ENCODE peak calls at places on chromosomes 16 and 17, in eight cellular contexts. T is HFFc6; H is nephron progenitor cell; Q is glutamatergic neuron; Y is astrocyte; E is CD8-positive, alpha-beta T cell; V is WERI-Rb-1; U is epithelial cell of esophagus. D is an unnamed sample.

GRCh38 chr17:9321862-9322261 is 253.8 kb downstream of the STX8 start:
- DNase-seq in V (no peak), E (no peak), H (no peak), Q (no peak), Y (no peak), T (no peak), U (no peak), D (no peak)

GRCh38 chr17:50173335-50173941 is 7.6 kb downstream of the SGCA start:
- DNase-seq in Y (peak), H (no peak), Q (no peak), E (no peak), U (peak), V (no peak), T (peak), D (no peak)

GRCh38 chr16:66511615-66512500 is 38.1 kb downstream of the TK2 start:
- DNase-seq in T (peak), Y (peak), U (peak), E (no peak), Q (peak), V (peak), H (no peak), D (no peak)

GRCh38 chr16:60013076-60013475 is 1279.0 kb upstream of the GOT2 start:
- DNase-seq in H (no peak), E (no peak), Y (no peak), Q (no peak), V (no peak), T (no peak), U (no peak), D (no peak)

GRCh38 chr16:85649411-85649977 is 36.4 kb downstream of the GSE1 start:
- DNase-seq in E (no peak), H (no peak), U (no peak), V (no peak), T (no peak), Y (no peak), Q (no peak), D (no peak)

GRCh38 chr17:21360048-21360447 is 16.1 kb upstream of the KCNJ12 start:
- DNase-seq in Y (no peak), Q (no peak), U (no peak), H (no peak), E (no peak), T (no peak), V (no peak), D (no peak)

GRCh38 chr17:69411766-69412165 is 2.7 kb upstream of the MAP2K6 start:
- DNase-seq in U (no peak), V (no peak), T (no peak), E (no peak), H (no peak), Y (no peak), Q (no peak), D (no peak)

GRCh38 chr16:81545470-81546175 is 101.0 kb downstream of the CMIP start:
- DNase-seq in H (no peak), T (no peak), V (no peak), Q (no peak), E (no peak), Y (no peak), U (peak), D (no peak)

GRCh38 chr16:50438041-50438437 is 69.3 kb upstream of the BRD7 start:
- DNase-seq in U (no peak), T (peak), V (no peak), Q (no peak), H (no peak), E (no peak), Y (no peak), D (no peak)

GRCh38 chr16:13036600-13036999 is 135.2 kb downstream of the SHISA9 start:
- DNase-seq in U (peak), H (peak), T (no peak), Q (no peak), E (peak), Y (peak), V (no peak), D (peak)

GRCh38 chr16:30934827-30935557 is 11.6 kb downstream of the FBXL19 start:
- DNase-seq in Y (no peak), Q (peak), V (peak), E (no peak), H (peak), T (peak), U (peak), D (no peak)

GRCh38 chr16:27708651-27709050 is 158.7 kb downstream of the KATNIP start:
- DNase-seq in H (no peak), Q (no peak), V (no peak), Y (no peak), T (no peak), U (no peak), E (no peak), D (no peak)

GRCh38 chr17:33981713-33982601 is 273.1 kb upstream of the CCL2 start:
- DNase-seq in Y (no peak), U (no peak), H (peak), V (no peak), T (no peak), E (no peak), Q (no peak), D (no peak)

GRCh38 chr17:72123496-72123963 is 2.7 kb downstream of the SOX9 start:
- DNase-seq in E (no peak), T (no peak), H (no peak), U (no peak), Q (peak), V (no peak), Y (no peak), D (no peak)

GRCh38 chr16:70158261-70158939 is 15.2 kb upstream of the CLEC18C start:
- DNase-seq in E (no peak), V (peak), T (no peak), Q (no peak), U (no peak), H (no peak), Y (no peak), D (no peak)

GRCh38 chr16:51119576-51120288 is 31.3 kb downstream of the SALL1 start:
- DNase-seq in T (no peak), V (peak), H (no peak), Q (no peak), E (no peak), Y (no peak), U (no peak), D (no peak)

GRCh38 chr17:50638851-50639767 is 4.4 kb downstream of the ABCC3 start:
- DNase-seq in T (peak), U (peak), H (no peak), E (no peak), Y (peak), Q (no peak), V (no peak), D (peak)

GRCh38 chr17:83041305-83041704 is 38.1 kb upstream of the METRNL start:
- DNase-seq in E (no peak), V (no peak), U (no peak), T (no peak), H (no peak), Y (peak), Q (no peak), D (no peak)

GRCh38 chr17:67421869-67422273 is 44.8 kb downstream of the PITPNC1 start:
- DNase-seq in Y (peak), T (peak), U (peak), Q (no peak), V (no peak), H (no peak), E (no peak), D (peak)

GRCh38 chr16:75044800-75045361 is 46.1 kb downstream of the ZNRF1 start:
- DNase-seq in Y (peak), H (no peak), U (peak), T (peak), V (no peak), E (no peak), Q (no peak), D (peak)

GRCh38 chr16:69870761-69871160 is 80.4 kb upstream of the CLEC18A start:
- DNase-seq in U (peak), T (no peak), V (no peak), Q (no peak), Y (no peak), H (no peak), E (no peak), D (no peak)

GRCh38 chr16:19573997-19574396 is 18.5 kb downstream of the VPS35L start:
- DNase-seq in H (no peak), V (no peak), Q (no peak), T (no peak), U (no peak), Y (no peak), E (no peak), D (no peak)

GRCh38 chr16:4886151-4886550 is 38.9 kb downstream of the UBN1 start:
- DNase-seq in V (no peak), T (no peak), Q (no peak), U (no peak), H (no peak), E (no peak), Y (no peak), D (no peak)

GRCh38 chr17:22265807-22266206 is 573.5 kb downstream of the KCNJ18 start:
- DNase-seq in Y (no peak), U (no peak), E (no peak), V (no peak), Q (no peak), T (no peak), H (no peak), D (no peak)

GRCh38 chr16:80116711-80117110 is 424.1 kb upstream of the DYNLRB2 start:
- DNase-seq in Y (no peak), U (peak), V (no peak), Q (no peak), E (no peak), H (no peak), T (no peak), D (no peak)

GRCh38 chr16:89114159-89114981 is 20.7 kb downstream of the ACSF3 start:
- DNase-seq in H (no peak), E (no peak), T (peak), Q (peak), V (no peak), Y (peak), U (peak), D (no peak)

GRCh38 chr16:81553814-81554675 is 109.4 kb downstream of the CMIP start:
- DNase-seq in E (no peak), Y (no peak), Q (no peak), T (no peak), H (no peak), V (no peak), U (no peak), D (no peak)

GRCh38 chr16:67158637-67159600 is 790 bp downstream of the TRADD start:
- DNase-seq in T (no peak), U (peak), H (no peak), V (no peak), Y (no peak), Q (no peak), E (peak), D (no peak)

GRCh38 chr16:11586375-11586855 is 304 bp downstream of the LITAF start:
- DNase-seq in U (no peak), V (no peak), Y (no peak), Q (no peak), H (no peak), E (no peak), T (no peak), D (no peak)

GRCh38 chr16:86590501-86591144 is 12.3 kb downstream of the FOXL1 start:
- DNase-seq in V (no peak), Y (peak), H (no peak), T (peak), Q (no peak), U (peak), E (no peak), D (no peak)

GRCh38 chr17:40695874-40696472 is 7.6 kb downstream of the KRT24 start:
- DNase-seq in U (no peak), Q (no peak), E (no peak), H (no peak), Y (no peak), V (no peak), T (no peak), D (no peak)

GRCh38 chr17:16464641-16465312 is 27.2 kb downstream of the LRRC75A start:
- DNase-seq in Q (no peak), T (no peak), Y (no peak), V (no peak), U (no peak), E (no peak), H (no peak), D (no peak)

GRCh38 chr16:55836158-55836611 is 3.3 kb upstream of the CES1 start:
- DNase-seq in U (no peak), V (no peak), Y (no peak), H (no peak), E (no peak), Q (no peak), T (no peak), D (no peak)

GRCh38 chr17:1604831-1605528 is 23.7 kb downstream of the SLC43A2 start:
- DNase-seq in Q (peak), U (no peak), T (no peak), V (no peak), E (no peak), H (peak), Y (no peak), D (no peak)

GRCh38 chr16:46620265-46621005 is 744 bp downstream of the SHCBP1 start:
- DNase-seq in Q (no peak), Y (no peak), V (no peak), T (peak), H (no peak), U (peak), E (no peak), D (no peak)

GRCh38 chr16:83366228-83366627 is 441.6 kb upstream of the HSBP1 start:
- DNase-seq in T (no peak), H (no peak), Q (no peak), Y (peak), U (no peak), V (no peak), E (no peak), D (no peak)

GRCh38 chr16:79892278-79892677 is 291.7 kb upstream of the MAF start:
- DNase-seq in U (no peak), E (no peak), T (no peak), H (no peak), V (no peak), Y (no peak), Q (no peak), D (no peak)

GRCh38 chr17:21376585-21376834 is 353 bp downstream of the KCNJ12 start:
- DNase-seq in V (no peak), Q (no peak), H (peak), Y (no peak), U (no peak), E (no peak), T (no peak), D (no peak)

GRCh38 chr16:20681821-20682736 is 15.4 kb downstream of the ACSM1 start:
- DNase-seq in Q (no peak), Y (no peak), U (no peak), H (no peak), V (no peak), T (no peak), E (no peak), D (no peak)

GRCh38 chr16:87874639-87875472 is 5.5 kb upstream of the SLC7A5 start:
- DNase-seq in Q (no peak), Y (no peak), T (no peak), V (no peak), H (no peak), U (no peak), E (no peak), D (no peak)

GRCh38 chr16:87878704-87879103 is 9.4 kb upstream of the SLC7A5 start:
- DNase-seq in Q (no peak), H (no peak), V (no peak), U (no peak), E (no peak), Y (no peak), T (no peak), D (no peak)

GRCh38 chr16:87881327-87882200 is 12.3 kb upstream of the SLC7A5 start:
- DNase-seq in T (no peak), U (no peak), E (no peak), Y (no peak), V (no peak), H (no peak), Q (no peak), D (no peak)

GRCh38 chr16:87880117-87880696 is 10.9 kb upstream of the SLC7A5 start:
- DNase-seq in U (no peak), V (no peak), Q (no peak), T (no peak), H (no peak), E (no peak), Y (no peak), D (no peak)

GRCh38 chr16:87877942-87878507 is 8.7 kb upstream of the SLC7A5 start:
- DNase-seq in Y (no peak), E (no peak), H (no peak), Q (no peak), U (no peak), V (no peak), T (no peak), D (no peak)
- TF ChIP-seq CTCF in Y (no peak), E (no peak), H (no peak), Q (no peak), U (peak), V (peak), T (peak), D (no peak)

GRCh38 chr17:64212122-64212521 is 50.9 kb downstream of the TEX2 start:
- DNase-seq in T (peak), V (no peak), H (no peak), Y (peak), E (no peak), Q (no peak), U (no peak), D (no peak)
- TF ChIP-seq CTCF in T (no peak), V (no peak), H (no peak), Y (no peak), E (no peak), Q (no peak), U (no peak), D (no peak)

DNA sequence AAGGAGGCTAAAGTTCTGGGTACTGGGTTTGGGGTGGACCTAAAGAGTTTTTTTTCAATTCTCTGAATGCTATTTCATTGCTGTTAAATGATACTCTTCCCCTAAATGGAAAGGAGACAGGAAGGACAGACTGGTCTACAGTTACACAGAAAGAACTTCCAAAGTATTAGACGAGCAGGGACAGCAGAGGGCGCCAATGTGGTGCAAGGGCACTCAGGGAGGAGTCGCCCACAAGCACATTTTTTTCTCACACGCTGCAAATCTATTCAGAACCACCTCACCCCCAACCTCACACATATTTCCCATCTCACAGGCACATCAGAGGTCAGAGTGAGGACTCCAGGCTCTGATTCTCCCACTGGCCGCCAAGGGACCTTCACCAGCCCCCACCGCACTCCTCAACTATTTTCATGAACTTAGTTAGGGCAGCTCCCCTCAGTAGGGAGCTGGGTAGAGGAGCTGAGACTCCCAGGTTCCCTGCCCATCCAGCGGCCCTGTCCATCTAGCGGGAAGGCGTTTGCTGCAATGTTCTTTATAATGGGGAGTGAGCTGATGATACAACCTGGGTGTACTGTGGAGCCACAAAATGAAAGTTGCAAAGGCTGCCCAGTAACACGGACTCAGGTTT is 6.8 kb upstream of the CA4 start:
- DNase-seq in U (peak), Y (peak), Q (peak), V (peak), T (peak), H (peak), E (peak), D (peak)
- TF ChIP-seq CTCF in U (peak), Y (peak), Q (peak), V (peak), T (peak), H (peak), E (peak), D (peak)

DNA sequence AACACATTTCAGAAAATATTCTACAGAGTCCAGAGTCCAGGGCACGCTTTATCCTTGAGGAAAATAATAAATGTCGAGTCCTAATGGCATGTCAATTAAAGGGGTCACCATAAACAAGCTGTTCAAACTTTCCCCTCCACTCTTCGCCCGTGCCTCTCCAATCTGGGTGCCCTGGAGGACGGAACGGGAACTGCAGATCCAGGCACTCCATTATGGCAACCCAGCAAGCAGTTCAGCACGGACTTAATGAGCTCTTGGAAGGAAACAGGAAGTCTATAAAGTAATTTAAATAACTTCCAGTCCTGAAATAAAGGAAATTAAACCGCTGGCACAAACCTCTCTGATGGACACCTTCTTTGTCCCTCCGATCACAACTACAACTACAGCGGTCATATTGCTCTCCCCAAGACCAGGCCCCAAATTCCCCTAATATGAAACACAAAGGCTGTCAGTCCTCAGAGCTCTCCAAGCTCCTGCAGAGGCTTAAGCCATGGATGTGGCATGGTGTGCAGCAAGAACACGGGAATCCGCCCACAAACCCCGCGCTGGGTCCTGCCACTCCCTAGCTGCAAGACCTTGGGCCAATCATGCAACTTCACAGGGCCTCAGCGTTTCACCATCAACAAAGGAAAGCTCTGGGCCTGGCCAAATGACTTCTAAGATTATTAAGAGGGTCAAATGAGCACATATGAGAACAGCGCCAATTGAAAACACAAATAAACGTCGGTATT is 52.6 kb downstream of the ZFHX3 start:
- DNase-seq in H (peak), Y (no peak), T (no peak), E (no peak), Q (peak), V (peak), U (no peak), D (no peak)
- TF ChIP-seq CTCF in H (peak), Y (peak), T (peak), E (no peak), Q (peak), V (peak), U (peak), D (peak)

GRCh38 chr17:76671123-76671911 is 27.8 kb upstream of the ST6GALNAC1 start:
- DNase-seq in V (peak), T (peak), Q (peak), E (peak), U (peak), Y (peak), H (peak), D (peak)

GRCh38 chr17:76672270-76672851 is 28.8 kb upstream of the ST6GALNAC1 start:
- DNase-seq in E (no peak), T (no peak), Q (no peak), H (no peak), V (no peak), Y (no peak), U (no peak), D (no peak)

GRCh38 chr17:76671912-76672262 is 28.3 kb upstream of the ST6GALNAC1 start:
- DNase-seq in H (no peak), T (no peak), Q (no peak), U (no peak), E (no peak), Y (no peak), V (no peak), D (no peak)

GRCh38 chr17:76670020-76670707 is 26.6 kb upstream of the ST6GALNAC1 start:
- DNase-seq in U (peak), H (no peak), T (no peak), Y (no peak), V (no peak), E (no peak), Q (no peak), D (no peak)

DNA sequence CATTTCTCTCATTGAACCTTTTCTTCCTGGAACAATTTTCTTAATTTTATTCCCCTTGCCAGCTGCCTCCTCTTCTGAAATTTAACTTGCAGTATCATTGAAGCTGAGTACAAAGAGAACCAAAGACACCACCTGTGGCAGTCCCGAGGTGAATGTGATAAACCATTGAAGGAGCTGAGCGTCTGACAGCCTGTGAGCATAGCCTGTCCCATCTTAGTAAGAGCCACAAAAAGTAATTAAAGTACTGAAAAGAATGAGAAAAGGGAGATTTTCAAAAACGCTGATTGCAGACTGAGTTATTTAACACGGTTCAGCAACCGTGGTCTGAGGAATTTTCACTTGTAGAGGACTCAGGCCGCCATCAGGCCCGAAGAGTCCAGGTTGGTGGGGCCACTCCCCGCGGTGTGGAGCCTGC is 27.2 kb upstream of the ST6GALNAC1 start:
- DNase-seq in U (no peak), E (no peak), V (no peak), T (no peak), H (no peak), Y (no peak), Q (no peak), D (no peak)
- TF ChIP-seq CTCF in U (no peak), E (no peak), V (no peak), T (no peak), H (no peak), Y (no peak), Q (no peak), D (peak)